ENCODE peak calls at places on chromosomes 3 and 15, in seven cellular contexts. S, M, H, C, T, G and P are unnamed samples.

GRCh38 chr3:53045107-53045783 is 628 bp downstream of the SFMBT1 start:
- DNase-seq in G (no peak), M (peak; percentile 77), T (peak; percentile 92), H (peak; percentile 94), S (peak; percentile 67), C (peak; percentile 75), P (peak; percentile 48)

GRCh38 chr3:49132437-49133225 is at the start of gene LAMB2:
- DNase-seq in M (peak; percentile 84), S (peak; percentile 81), G (peak; percentile 72), H (peak; percentile 85), C (peak; percentile 87), T (peak; percentile 86), P (peak; percentile 90)

GRCh38 chr3:112136959-112137693 is 4.1 kb upstream of the GCSAM start:
- DNase-seq in H (no peak), S (no peak), M (no peak), T (no peak), G (no peak), C (peak; percentile 62), P (no peak)

GRCh38 chr3:172608575-172608974 is 85.3 kb upstream of the TNFSF10 start:
- DNase-seq in S (no peak), H (no peak), G (no peak), M (no peak), C (no peak), T (no peak), P (no peak)

GRCh38 chr15:85702321-85703230 is 92.1 kb downstream of the KLHL25 start:
- DNase-seq in T (no peak), C (no peak), S (no peak), M (no peak), G (no peak), H (no peak), P (no peak)

GRCh38 chr3:17581421-17582080 is 160.9 kb downstream of the TBC1D5 start:
- DNase-seq in G (no peak), T (no peak), C (no peak), H (no peak), M (no peak), S (no peak), P (no peak)

GRCh38 chr15:63600001-63600645 is 2.9 kb downstream of the FBXL22 start:
- DNase-seq in H (no peak), T (no peak), S (peak; percentile 43), G (no peak), C (peak; percentile 39), M (peak; percentile 49), P (peak; percentile 54)

GRCh38 chr3:123026551-123027291 is 842 bp downstream of the SEMA5B start:
- DNase-seq in H (peak; percentile 89), M (peak; percentile 35), C (peak; percentile 52), S (peak; percentile 30), G (no peak), T (peak; percentile 79), P (peak; percentile 31)

GRCh38 chr3:184373422-184373821 is 4.6 kb downstream of the THPO start:
- DNase-seq in S (no peak), G (no peak), H (no peak), T (no peak), M (no peak), C (no peak), P (no peak)

GRCh38 chr3:140242818-140243276 is 307.9 kb downstream of the CLSTN2 start:
- DNase-seq in G (no peak), S (no peak), C (peak; percentile 62), T (no peak), H (no peak), M (peak; percentile 72), P (no peak)

GRCh38 chr3:170222647-170223541 is 670 bp downstream of the PRKCI start:
- DNase-seq in M (peak; percentile 46), S (no peak), T (peak; percentile 72), G (peak; percentile 56), H (no peak), C (peak; percentile 72), P (peak; percentile 44)

GRCh38 chr3:68779261-68779660 is 153.1 kb downstream of the TAFA4 start:
- DNase-seq in S (no peak), T (no peak), M (no peak), G (no peak), C (no peak), H (no peak), P (no peak)

GRCh38 chr3:128794788-128795649 is 69.0 kb downstream of the RAB7A start:
- DNase-seq in M (peak; percentile 66), C (peak; percentile 70), S (no peak), T (peak; percentile 81), G (no peak), H (no peak), P (peak; percentile 71)

GRCh38 chr3:119305271-119305670 is 11.1 kb downstream of the ARHGAP31 start:
- DNase-seq in H (no peak), M (no peak), S (no peak), T (no peak), C (no peak), G (no peak), P (no peak)

GRCh38 chr15:38216763-38217162 is 35.9 kb upstream of the SPRED1 start:
- DNase-seq in H (no peak), T (no peak), C (no peak), G (no peak), S (no peak), M (no peak), P (no peak)

GRCh38 chr3:144324061-144324460 is 352.4 kb downstream of the DIPK2A start:
- DNase-seq in S (no peak), C (no peak), G (no peak), H (no peak), T (no peak), M (no peak), P (no peak)

GRCh38 chr15:90869601-90870353 is 1.4 kb downstream of the FURIN start:
- DNase-seq in H (peak; percentile 68), G (no peak), M (peak; percentile 53), C (peak; percentile 85), S (peak; percentile 77), T (no peak), P (peak; percentile 72)

GRCh38 chr15:78931439-78931981 is 13.3 kb downstream of the CTSH start:
- DNase-seq in S (no peak), T (no peak), H (no peak), M (no peak), G (no peak), C (no peak), P (no peak)

GRCh38 chr3:117553461-117553860 is 843.9 kb downstream of the TUSC7 start:
- DNase-seq in M (no peak), C (no peak), H (no peak), S (no peak), T (no peak), G (no peak), P (no peak)

GRCh38 chr3:167228135-167228534 is 152.0 kb downstream of the ZBBX start:
- DNase-seq in M (no peak), T (no peak), H (no peak), C (no peak), G (no peak), S (no peak), P (no peak)

GRCh38 chr15:63979227-63979793 is 67.0 kb downstream of the DAPK2 start:
- DNase-seq in G (no peak), S (no peak), T (no peak), M (no peak), C (no peak), H (no peak), P (peak; percentile 15)

GRCh38 chr15:68348064-68348463 is 70.5 kb downstream of the FEM1B start:
- DNase-seq in M (no peak), T (no peak), C (no peak), H (no peak), S (no peak), G (no peak), P (no peak)

GRCh38 chr15:22229971-22230815 is 149.9 kb downstream of the OR4M2 start:
- DNase-seq in T (no peak), H (no peak), G (no peak), S (no peak), M (no peak), C (no peak), P (no peak)

GRCh38 chr15:22231603-22232002 is 151.3 kb downstream of the OR4M2 start:
- DNase-seq in H (no peak), G (no peak), T (no peak), M (no peak), C (no peak), S (no peak), P (no peak)

GRCh38 chr15:22227961-22228762 is 147.8 kb downstream of the OR4M2 start:
- DNase-seq in C (no peak), G (no peak), T (no peak), M (no peak), H (no peak), S (no peak), P (no peak)

GRCh38 chr15:22236469-22236868 is 156.1 kb downstream of the OR4M2 start:
- DNase-seq in S (no peak), G (no peak), H (no peak), C (no peak), M (no peak), T (no peak), P (no peak)

GRCh38 chr15:22232675-22233074 is 152.3 kb downstream of the OR4M2 start:
- DNase-seq in S (no peak), M (no peak), H (no peak), T (no peak), C (no peak), G (no peak), P (no peak)
- H3K9me3 ChIP-seq in S (peaks cover 3% of the 10 kb centered on the region), M (no peaks in the 10 kb centered on the region), H (no peaks in the 10 kb centered on the region), T (no peaks in the 10 kb centered on the region), C (peaks cover 3% of the 10 kb centered on the region), G (no peaks in the 10 kb centered on the region), P (no peaks in the 10 kb centered on the region)

GRCh38 chr3:37433758-37434157 is 259.4 kb upstream of the LRRFIP2 start:
- DNase-seq in M (no peak), H (no peak), S (no peak), C (no peak), G (no peak), T (peak; percentile 44), P (no peak)

GRCh38 chr3:37435572-37435971 is 261.2 kb upstream of the LRRFIP2 start:
- DNase-seq in M (no peak), C (no peak), T (no peak), G (no peak), S (no peak), H (no peak), P (no peak)
- TF ChIP-seq CTCF in M (no peak), C (no peak), T (no peak), G (no peak), S (no peak), H (no peak), P (no peak)

DNA sequence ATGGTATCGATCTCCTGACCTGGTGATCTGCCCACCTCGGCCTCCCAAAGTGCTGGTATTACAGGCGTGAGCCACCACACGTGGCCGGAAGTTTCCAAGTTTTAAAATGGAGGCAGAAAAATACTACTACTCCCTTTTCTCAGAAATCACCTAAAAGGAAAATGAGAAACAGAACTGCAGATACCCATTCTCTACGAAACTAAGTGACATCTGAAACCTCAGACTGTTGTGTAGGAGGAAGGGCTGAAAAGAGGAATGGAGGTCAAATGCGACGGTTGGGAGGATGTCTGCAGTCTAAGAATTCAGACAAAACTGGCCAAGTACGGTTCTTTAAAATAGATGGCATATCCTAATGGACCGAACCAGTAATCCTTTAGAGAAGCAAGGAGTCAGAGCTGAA is 24.1 kb downstream of the WDR48 start:
- DNase-seq in G (no peak), C (no peak), M (no peak), T (no peak), H (no peak), S (no peak), P (no peak)
- H3K4me1 ChIP-seq in G (no peaks in the 10 kb centered on the region), C (no peaks in the 10 kb centered on the region), M (no peaks in the 10 kb centered on the region), T (no peaks in the 10 kb centered on the region), H (no peaks in the 10 kb centered on the region), S (no peaks in the 10 kb centered on the region), P (no peaks in the 10 kb centered on the region)

DNA sequence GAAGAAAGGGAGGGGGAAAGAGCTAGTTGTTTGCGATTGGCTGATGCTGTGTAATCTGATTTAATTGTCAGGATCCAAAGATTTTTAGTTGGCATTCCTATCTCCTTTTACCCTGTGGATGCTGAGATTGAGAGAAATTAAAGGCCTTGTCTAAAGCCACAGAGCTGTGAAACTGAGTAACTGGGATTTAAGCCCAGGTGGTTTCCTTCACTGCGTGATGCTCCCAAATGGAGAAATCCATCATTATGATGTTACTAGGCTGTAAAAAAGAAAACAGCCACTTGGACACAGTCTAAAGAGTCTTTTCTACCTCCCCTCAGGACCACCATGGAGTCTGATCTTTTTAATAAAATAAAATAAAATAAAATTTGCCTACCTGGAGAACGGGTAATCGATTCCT is 883.0 kb upstream of the NR2F2 start:
- DNase-seq in M (no peak), C (no peak), T (no peak), H (no peak), G (no peak), S (no peak), P (no peak)
- H3K9me3 ChIP-seq in M (no peaks in the 10 kb centered on the region), C (no peaks in the 10 kb centered on the region), T (no peaks in the 10 kb centered on the region), H (no peaks in the 10 kb centered on the region), G (no peaks in the 10 kb centered on the region), S (no peaks in the 10 kb centered on the region), P (no peaks in the 10 kb centered on the region)